ENCODE peak calls at places on chromosomes 11 and 22, in seven cellular contexts. B is iris pigment epithelial cell; V is anterior cingulate cortex; E is nephron progenitor cell; U is AG08396; T is stimulated activated CD4-positive, alpha-beta T cell treated with anti-CD3 and anti-CD28 coated beads, Interleukin-12 subunit alpha, Interleukin-12 subunit beta, amount 100 ng/mL, for 24 hours; Y is germinal center. Q is an unnamed sample.

GRCh38 chr11:122782222-122782621 is 56.1 kb upstream of the CRTAM start:
- DNase-seq in B (no peak), V (no peak), E (no peak), U (no peak), T (no peak), Y (no peak), Q (no peak)

GRCh38 chr11:20310137-20310536 is 53.4 kb upstream of the HTATIP2 start:
- DNase-seq in B (no peak), V (peak; percentile 54), E (no peak), U (no peak), T (no peak), Y (no peak), Q (no peak)

GRCh38 chr11:8932564-8933180 is at the start of gene C11orf16:
- DNase-seq in B (no peak), V (no peak), E (peak; percentile 21), U (no peak), T (no peak), Y (no peak), Q (no peak)

GRCh38 chr11:3136542-3137455 is 28.3 kb downstream of the OSBPL5 start:
- DNase-seq in B (no peak), V (no peak), E (peak; percentile 1), U (no peak), T (no peak), Y (no peak), Q (no peak)

GRCh38 chr11:63911440-63911839 is 5.5 kb downstream of the RCOR2 start:
- DNase-seq in B (no peak), V (no peak), E (peak; percentile 32), U (no peak), T (no peak), Y (no peak), Q (no peak)

GRCh38 chr22:40519284-40519947 is 117.1 kb downstream of the MRTFA start:
- DNase-seq in B (no peak), V (no peak), E (no peak), U (no peak), T (no peak), Y (no peak), Q (peak; percentile 67)

GRCh38 chr22:21808130-21808529 is 59.3 kb downstream of the MAPK1 start:
- DNase-seq in B (no peak), V (no peak), E (no peak), U (no peak), T (no peak), Y (no peak), Q (no peak)

GRCh38 chr11:16669799-16670415 is 68.5 kb upstream of the C11orf58 start:
- DNase-seq in B (peak; percentile 36), V (no peak), E (no peak), U (peak; percentile 3), T (no peak), Y (no peak), Q (no peak)

GRCh38 chr11:132655187-132655855 is 877.0 kb downstream of the OPCML start:
- DNase-seq in B (no peak), V (peak; percentile 44), E (no peak), U (no peak), T (no peak), Y (no peak), Q (no peak)

GRCh38 chr11:22466809-22467208 is 128.6 kb downstream of the SLC17A6 start:
- DNase-seq in B (peak; percentile 98), V (no peak), E (no peak), U (peak; percentile 85), T (no peak), Y (no peak), Q (no peak)

GRCh38 chr22:32535531-32536190 is 61.0 kb downstream of the FBXO7 start:
- DNase-seq in B (no peak), V (no peak), E (peak; percentile 38), U (no peak), T (no peak), Y (no peak), Q (no peak)

GRCh38 chr11:57480409-57481137 is 20.2 kb downstream of the RTN4RL2 start:
- DNase-seq in B (peak; percentile 56), V (peak; percentile 43), E (peak; percentile 82), U (peak; percentile 85), T (peak; percentile 37), Y (peak; percentile 72), Q (peak; percentile 78)

GRCh38 chr11:74739546-74740270 is 8.5 kb upstream of the CHRDL2 start:
- DNase-seq in B (peak; percentile 68), V (no peak), E (peak; percentile 49), U (peak; percentile 86), T (no peak), Y (peak; percentile 73), Q (peak; percentile 57)

GRCh38 chr11:85779956-85780640 is 30.8 kb downstream of the SYTL2 start:
- DNase-seq in B (no peak), V (no peak), E (peak; percentile 6), U (no peak), T (no peak), Y (no peak), Q (no peak)

GRCh38 chr11:131867457-131868257 is 497.2 kb downstream of the NTM start:
- DNase-seq in B (peak; percentile 84), V (peak; percentile 56), E (peak; percentile 73), U (peak; percentile 86), T (no peak), Y (peak; percentile 41), Q (peak; percentile 81)

GRCh38 chr11:15127341-15127740 is 12.6 kb downstream of the INSC start:
- DNase-seq in B (peak; percentile 80), V (no peak), E (no peak), U (peak; percentile 46), T (no peak), Y (no peak), Q (no peak)

GRCh38 chr11:33500865-33501479 is 199.7 kb downstream of the C11orf91 start:
- DNase-seq in B (peak; percentile 51), V (no peak), E (peak; percentile 72), U (no peak), T (no peak), Y (no peak), Q (no peak)

GRCh38 chr11:128663824-128664223 is 30.0 kb upstream of the FLI1 start:
- DNase-seq in B (no peak), V (no peak), E (no peak), U (no peak), T (no peak), Y (no peak), Q (no peak)

GRCh38 chr11:2306971-2307732 is 5.3 kb downstream of the TSPAN32 start:
- DNase-seq in B (no peak), V (no peak), E (no peak), U (peak; percentile 50), T (no peak), Y (no peak), Q (no peak)

GRCh38 chr22:48786679-48786996 is 1041.0 kb downstream of the BRD1 start:
- DNase-seq in B (no peak), V (no peak), E (no peak), U (no peak), T (no peak), Y (no peak), Q (no peak)

GRCh38 chr11:72072348-72072747 is 8.0 kb downstream of the NUMA1 start:
- DNase-seq in B (peak; percentile 85), V (no peak), E (no peak), U (peak; percentile 58), T (no peak), Y (no peak), Q (no peak)

GRCh38 chr22:26336773-26337172 is 92.3 kb upstream of the ASPHD2 start:
- DNase-seq in B (no peak), V (no peak), E (no peak), U (no peak), T (no peak), Y (no peak), Q (no peak)

GRCh38 chr22:42768385-42769035 is 47.8 kb upstream of the A4GALT start:
- DNase-seq in B (no peak), V (no peak), E (no peak), U (no peak), T (no peak), Y (no peak), Q (no peak)

GRCh38 chr11:71935338-71935925 is 6.6 kb downstream of the RNF121 start:
- DNase-seq in B (no peak), V (no peak), E (no peak), U (no peak), T (no peak), Y (no peak), Q (no peak)

GRCh38 chr22:41517172-41518047 is 26.9 kb downstream of the POLR3H start:
- DNase-seq in B (peak; percentile 39), V (peak; percentile 70), E (peak; percentile 82), U (peak; percentile 75), T (no peak), Y (no peak), Q (peak; percentile 37)

GRCh38 chr22:23237201-23237798 is 57.0 kb downstream of the BCR start:
- DNase-seq in B (peak; percentile 36), V (peak; percentile 74), E (peak; percentile 48), U (no peak), T (no peak), Y (no peak), Q (peak; percentile 49)

GRCh38 chr11:105000797-105001196 is 22.2 kb downstream of the CASP5 start:
- DNase-seq in B (no peak), V (no peak), E (no peak), U (no peak), T (peak; percentile 17), Y (peak; percentile 27), Q (peak; percentile 57)

GRCh38 chr22:46023558-46023981 is 46.6 kb upstream of the WNT7B start:
- DNase-seq in B (no peak), V (no peak), E (no peak), U (no peak), T (no peak), Y (no peak), Q (no peak)

GRCh38 chr22:37544955-37545702 is 15.2 kb upstream of the CDC42EP1 start:
- DNase-seq in B (peak; percentile 53), V (peak; percentile 25), E (peak; percentile 70), U (peak; percentile 68), T (no peak), Y (no peak), Q (peak; percentile 46)

GRCh38 chr11:1236316-1237127 is 13.7 kb downstream of the MUC5B start:
- DNase-seq in B (no peak), V (no peak), E (peak; percentile 0), U (no peak), T (no peak), Y (no peak), Q (no peak)

GRCh38 chr11:71252434-71252781 is at the start of gene SHANK2:
- DNase-seq in B (no peak), V (no peak), E (peak; percentile 44), U (peak; percentile 54), T (no peak), Y (peak; percentile 33), Q (no peak)

GRCh38 chr22:19674129-19674928 is 40.0 kb upstream of the SEPTIN5 start:
- DNase-seq in B (peak; percentile 61), V (no peak), E (no peak), U (no peak), T (no peak), Y (no peak), Q (no peak)

GRCh38 chr11:105297463-105297862 is 157.9 kb upstream of the CARD18 start:
- DNase-seq in B (peak; percentile 67), V (no peak), E (no peak), U (peak; percentile 21), T (no peak), Y (no peak), Q (no peak)

GRCh38 chr11:131392528-131393255 is 22.3 kb downstream of the NTM start:
- DNase-seq in B (no peak), V (no peak), E (no peak), U (no peak), T (no peak), Y (no peak), Q (no peak)

GRCh38 chr11:128694618-128695481 is 978 bp downstream of the FLI1 start:
- DNase-seq in B (peak; percentile 42), V (no peak), E (peak; percentile 52), U (peak; percentile 27), T (no peak), Y (peak; percentile 42), Q (peak; percentile 40)

GRCh38 chr22:44907765-44908737 is 101.8 kb downstream of the PHF21B start:
- DNase-seq in B (no peak), V (no peak), E (no peak), U (no peak), T (no peak), Y (no peak), Q (no peak)

GRCh38 chr11:92979176-92979575 is 9.7 kb downstream of the MTNR1B start:
- DNase-seq in B (peak; percentile 52), V (no peak), E (no peak), U (peak; percentile 43), T (no peak), Y (no peak), Q (no peak)